ENCODE peak calls at places on chromosomes 5 and 9, in four cellular contexts. One of them, this sample, is unnamed.

GRCh38 chr9:138080979-138081378 is 203.4 kb downstream of the CACNA1B start:
- DNase-seq in right lobe of liver: no peak
- DNase-seq in HCT116: no peak
- DNase-seq in stomach: peak; percentile 18
- DNase-seq in this sample: no peak

GRCh38 chr5:57979671-57980070 is 480.2 kb downstream of the PLK2 start:
- DNase-seq in right lobe of liver: no peak
- DNase-seq in HCT116: no peak
- DNase-seq in stomach: no peak
- DNase-seq in this sample: no peak

GRCh38 chr9:134689320-134690181 is 47.9 kb downstream of the COL5A1 start:
- DNase-seq in right lobe of liver: peak; percentile 62
- DNase-seq in HCT116: peak; percentile 29
- DNase-seq in stomach: peak; percentile 56
- DNase-seq in this sample: peak; percentile 74

GRCh38 chr5:179130101-179130681 is 70.0 kb downstream of the ZNF354C start:
- DNase-seq in right lobe of liver: no peak
- DNase-seq in HCT116: no peak
- DNase-seq in stomach: no peak
- DNase-seq in this sample: no peak

GRCh38 chr9:134378901-134379338 is 52.7 kb downstream of the RXRA start:
- DNase-seq in right lobe of liver: peak; percentile 72
- DNase-seq in HCT116: peak; percentile 37
- DNase-seq in stomach: peak; percentile 78
- DNase-seq in this sample: peak; percentile 79

GRCh38 chr9:94861589-94862241 is 135.2 kb downstream of the AOPEP start:
- DNase-seq in right lobe of liver: no peak
- DNase-seq in HCT116: no peak
- DNase-seq in stomach: no peak
- DNase-seq in this sample: no peak

GRCh38 chr9:16515879-16516289 is 354.6 kb downstream of the BNC2 start:
- DNase-seq in right lobe of liver: no peak
- DNase-seq in HCT116: no peak
- DNase-seq in stomach: no peak
- DNase-seq in this sample: peak; percentile 26

GRCh38 chr9:98176391-98177259 is 15.8 kb downstream of the CORO2A start:
- DNase-seq in right lobe of liver: no peak
- DNase-seq in HCT116: no peak
- DNase-seq in stomach: no peak
- DNase-seq in this sample: no peak

GRCh38 chr5:87686975-87687374 is 274.2 kb upstream of the CCNH start:
- DNase-seq in right lobe of liver: no peak
- DNase-seq in HCT116: no peak
- DNase-seq in stomach: no peak
- DNase-seq in this sample: no peak

GRCh38 chr9:72473474-72474241 is 47.8 kb upstream of the TMC1 start:
- DNase-seq in right lobe of liver: no peak
- DNase-seq in HCT116: no peak
- DNase-seq in stomach: no peak
- DNase-seq in this sample: no peak

GRCh38 chr5:64612349-64612961 is 77.8 kb upstream of the SHISAL2B start:
- DNase-seq in right lobe of liver: no peak
- DNase-seq in HCT116: peak; percentile 48
- DNase-seq in stomach: peak; percentile 27
- DNase-seq in this sample: peak; percentile 67

GRCh38 chr5:5178121-5178520 is 38.0 kb downstream of the ADAMTS16 start:
- DNase-seq in right lobe of liver: no peak
- DNase-seq in HCT116: no peak
- DNase-seq in stomach: peak; percentile 59
- DNase-seq in this sample: no peak

GRCh38 chr9:4298255-4299005 is 1.4 kb downstream of the GLIS3 start:
- DNase-seq in right lobe of liver: peak; percentile 51
- DNase-seq in HCT116: no peak
- DNase-seq in stomach: peak; percentile 43
- DNase-seq in this sample: peak; percentile 74

GRCh38 chr9:13213337-13213736 is 66.2 kb downstream of the MPDZ start:
- DNase-seq in right lobe of liver: no peak
- DNase-seq in HCT116: no peak
- DNase-seq in stomach: no peak
- DNase-seq in this sample: no peak

GRCh38 chr5:140141241-140141640 is 15.5 kb downstream of the IGIP start:
- DNase-seq in right lobe of liver: no peak
- DNase-seq in HCT116: no peak
- DNase-seq in stomach: no peak
- DNase-seq in this sample: no peak

GRCh38 chr9:102479191-102479590 is 515.9 kb upstream of the CYLC2 start:
- DNase-seq in right lobe of liver: no peak
- DNase-seq in HCT116: no peak
- DNase-seq in stomach: no peak
- DNase-seq in this sample: no peak

GRCh38 chr9:31612336-31613030 is 772.0 kb upstream of the ACO1 start:
- DNase-seq in right lobe of liver: no peak
- DNase-seq in HCT116: no peak
- DNase-seq in stomach: no peak
- DNase-seq in this sample: no peak

GRCh38 chr9:90641868-90642558 is 611 bp downstream of the DIRAS2 start:
- DNase-seq in right lobe of liver: no peak
- DNase-seq in HCT116: no peak
- DNase-seq in stomach: no peak
- DNase-seq in this sample: no peak

GRCh38 chr5:179297026-179297425 is 48.2 kb downstream of the ADAMTS2 start:
- DNase-seq in right lobe of liver: peak; percentile 2
- DNase-seq in HCT116: no peak
- DNase-seq in stomach: no peak
- DNase-seq in this sample: no peak

GRCh38 chr5:6535594-6535993 is 86.9 kb downstream of the UBE2QL1 start:
- DNase-seq in right lobe of liver: no peak
- DNase-seq in HCT116: no peak
- DNase-seq in stomach: no peak
- DNase-seq in this sample: no peak

GRCh38 chr5:38640012-38640395 is 83.6 kb upstream of the LIFR start:
- DNase-seq in right lobe of liver: no peak
- DNase-seq in HCT116: no peak
- DNase-seq in stomach: no peak
- DNase-seq in this sample: no peak

GRCh38 chr9:128637656-128638055 is 19.0 kb downstream of the DYNC2I2 start:
- DNase-seq in right lobe of liver: no peak
- DNase-seq in HCT116: no peak
- DNase-seq in stomach: no peak
- DNase-seq in this sample: no peak

GRCh38 chr5:33701251-33701650 is 190.5 kb downstream of the ADAMTS12 start:
- DNase-seq in right lobe of liver: no peak
- DNase-seq in HCT116: no peak
- DNase-seq in stomach: no peak
- DNase-seq in this sample: no peak

GRCh38 chr5:12837592-12837991 is 933.3 kb upstream of the CTNND2 start:
- DNase-seq in right lobe of liver: no peak
- DNase-seq in HCT116: no peak
- DNase-seq in stomach: no peak
- DNase-seq in this sample: no peak

GRCh38 chr5:83433891-83434290 is 37.7 kb upstream of the VCAN start:
- DNase-seq in right lobe of liver: no peak
- DNase-seq in HCT116: no peak
- DNase-seq in stomach: no peak
- DNase-seq in this sample: no peak

GRCh38 chr5:53298841-53299240 is 181.6 kb upstream of the FST start:
- DNase-seq in right lobe of liver: no peak
- DNase-seq in HCT116: no peak
- DNase-seq in stomach: no peak
- DNase-seq in this sample: no peak

GRCh38 chr5:53303105-53303504 is 177.3 kb upstream of the FST start:
- DNase-seq in right lobe of liver: no peak
- DNase-seq in HCT116: no peak
- DNase-seq in stomach: no peak
- DNase-seq in this sample: no peak

DNA sequence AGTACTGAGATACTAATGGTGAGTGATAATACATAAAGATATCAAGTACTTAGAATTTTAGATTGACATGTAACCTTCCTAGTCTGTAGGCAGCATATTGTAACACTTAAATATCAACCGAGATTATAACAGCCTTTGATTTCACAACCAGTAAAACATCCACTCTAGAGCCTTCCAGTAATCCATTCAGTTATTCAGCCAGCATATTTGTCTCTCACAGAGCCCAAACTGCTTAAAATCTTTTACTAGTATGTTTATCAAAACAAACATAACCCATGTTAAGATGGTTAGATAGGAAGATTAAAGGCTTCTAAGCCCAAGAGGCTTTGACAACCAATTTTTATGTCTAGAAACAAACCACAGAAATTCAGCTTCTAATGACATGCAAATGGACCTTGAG is 177.9 kb upstream of the FST start:
- DNase-seq in right lobe of liver: no peak
- DNase-seq in HCT116: no peak
- DNase-seq in stomach: no peak
- DNase-seq in this sample: no peak
- H3K36me3 ChIP-seq in right lobe of liver: no peaks in the 10 kb centered on the region
- H3K36me3 ChIP-seq in HCT116: no peaks in the 10 kb centered on the region
- H3K36me3 ChIP-seq in stomach: no peaks in the 10 kb centered on the region
- H3K36me3 ChIP-seq in this sample: no peaks in the 10 kb centered on the region

DNA sequence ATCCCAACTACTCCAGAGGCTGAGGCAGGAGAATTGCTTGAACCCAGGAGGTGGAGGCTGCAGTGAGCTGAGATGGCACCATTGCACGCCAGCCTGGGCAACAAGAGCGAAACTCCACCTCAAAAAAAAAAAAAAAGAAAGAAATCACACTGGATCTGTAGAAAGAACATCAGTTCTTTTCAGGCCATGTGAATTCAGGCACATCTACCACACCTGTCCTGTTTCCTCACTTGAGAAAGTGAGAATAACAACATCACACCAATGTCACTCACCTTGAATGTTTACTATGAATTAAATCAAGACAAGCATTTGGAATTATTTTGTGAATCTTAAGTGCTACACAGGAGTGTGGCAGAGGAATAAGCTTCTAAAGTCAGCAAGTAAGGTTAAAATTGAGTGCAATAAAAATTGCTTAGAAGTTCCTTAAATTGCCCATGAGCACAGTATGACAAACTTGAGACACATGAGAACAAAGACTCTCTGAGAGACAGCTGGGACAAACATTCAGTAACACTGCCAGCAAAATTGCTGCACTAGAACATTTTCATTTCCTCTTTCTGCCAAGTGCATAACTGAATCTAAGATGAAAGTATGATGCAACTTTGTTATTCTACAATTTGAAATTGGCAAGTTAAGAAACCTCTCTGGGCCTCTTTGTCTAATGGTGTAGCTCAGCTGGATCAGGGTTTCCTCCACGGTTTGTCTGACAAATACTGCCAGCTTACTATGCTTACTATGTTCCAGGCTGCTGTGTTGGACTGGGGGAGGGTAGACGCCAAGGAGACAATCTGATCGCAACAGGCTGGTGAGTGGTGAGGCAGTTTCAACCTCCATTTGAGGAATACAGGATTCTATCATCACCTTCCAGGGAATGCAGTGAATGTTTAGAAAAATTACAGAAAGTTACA is 1.9 kb upstream of the RIC1 start:
- DNase-seq in right lobe of liver: no peak
- DNase-seq in HCT116: no peak
- DNase-seq in stomach: no peak
- DNase-seq in this sample: peak; percentile 69
- TF ChIP-seq POLR2A in right lobe of liver: peak; percentile 29
- TF ChIP-seq POLR2A in HCT116: no peak
- TF ChIP-seq POLR2A in stomach: no peak
- TF ChIP-seq POLR2A in this sample: no peak

DNA sequence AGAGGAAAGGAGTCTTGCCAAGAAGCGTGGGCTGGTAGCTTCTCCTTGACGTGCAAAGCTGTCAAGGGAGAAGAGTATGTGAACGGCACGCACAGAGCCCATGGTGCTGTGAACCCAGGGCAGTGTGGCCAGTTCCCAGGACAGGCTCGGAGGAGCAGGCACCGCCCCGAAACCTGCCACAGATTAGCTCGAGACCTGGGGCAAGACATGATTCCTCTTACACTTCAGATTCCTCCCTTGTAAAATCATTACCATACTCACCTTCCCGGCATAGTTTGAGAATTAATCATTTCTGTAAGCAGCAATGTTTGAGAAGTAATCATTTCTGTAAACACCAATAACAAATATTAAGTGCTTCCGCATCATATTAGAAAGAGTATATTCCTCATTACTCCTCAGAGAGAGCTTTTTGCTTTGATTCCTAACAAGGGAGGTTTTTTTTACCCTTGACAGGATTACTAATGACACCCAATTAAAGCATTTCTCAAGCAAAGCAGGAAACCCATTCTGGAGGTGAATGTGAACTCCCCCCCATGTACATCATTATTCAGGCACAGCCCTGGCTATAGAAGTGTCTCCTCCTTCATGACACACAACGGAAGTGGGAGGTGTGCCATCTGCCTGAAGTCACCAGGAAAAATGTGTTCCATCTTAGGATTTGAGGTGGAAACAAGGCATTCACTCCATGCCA is 19.8 kb downstream of the GOLM1 start:
- DNase-seq in right lobe of liver: no peak
- DNase-seq in HCT116: no peak
- DNase-seq in stomach: peak; percentile 53
- DNase-seq in this sample: no peak
- H3K4me1 ChIP-seq in right lobe of liver: no peaks in the 10 kb centered on the region
- H3K4me1 ChIP-seq in HCT116: peaks cover 12% of the 10 kb centered on the region
- H3K4me1 ChIP-seq in stomach: peaks cover 32% of the 10 kb centered on the region
- H3K4me1 ChIP-seq in this sample: no peaks in the 10 kb centered on the region

GRCh38 chr5:22663124-22663523 is 190.0 kb downstream of the CDH12 start:
- DNase-seq in right lobe of liver: no peak
- DNase-seq in HCT116: no peak
- DNase-seq in stomach: no peak
- DNase-seq in this sample: no peak
- H3K36me3 ChIP-seq in right lobe of liver: no peaks in the 10 kb centered on the region
- H3K36me3 ChIP-seq in HCT116: no peaks in the 10 kb centered on the region
- H3K36me3 ChIP-seq in stomach: no peaks in the 10 kb centered on the region
- H3K36me3 ChIP-seq in this sample: no peaks in the 10 kb centered on the region

DNA sequence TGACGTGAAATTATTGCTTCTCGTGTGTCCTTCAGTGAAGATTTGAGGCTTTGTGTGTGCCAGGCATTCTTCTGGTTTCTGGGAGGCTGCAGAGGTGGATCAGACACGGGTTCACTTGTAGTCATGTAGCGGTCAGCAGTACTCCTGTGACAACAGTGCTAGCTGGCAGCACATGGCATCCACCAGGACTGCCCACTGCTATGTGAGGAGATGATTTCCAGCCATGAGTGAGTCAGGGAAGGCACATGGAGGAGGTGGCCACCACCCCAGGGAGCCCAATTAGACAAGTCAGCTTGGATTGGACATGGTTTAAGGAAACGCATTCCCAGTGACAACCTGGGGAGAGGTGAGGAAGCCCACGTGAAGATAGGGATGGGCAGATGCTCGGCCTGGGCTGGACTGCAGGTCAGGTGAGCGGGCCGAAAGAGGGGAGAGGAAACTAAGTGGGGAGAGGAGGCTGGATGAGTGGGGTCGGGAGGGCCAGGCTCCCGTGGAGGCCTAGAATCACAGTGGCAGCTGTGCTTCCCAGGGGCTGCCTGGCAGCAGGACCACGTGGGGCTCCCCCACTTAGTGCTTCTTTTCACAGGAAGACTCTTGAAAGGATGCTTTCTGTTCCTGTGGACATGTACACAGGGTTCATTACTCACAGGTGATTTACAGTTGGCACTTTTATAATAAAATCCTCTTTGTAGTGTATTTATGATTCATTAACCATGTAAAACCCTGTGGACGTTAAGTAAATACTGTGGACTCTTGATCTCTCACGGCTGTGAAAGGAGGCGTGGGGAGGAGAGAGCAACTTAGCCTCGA is 80.0 kb upstream of the OTULINL start:
- DNase-seq in right lobe of liver: no peak
- DNase-seq in HCT116: no peak
- DNase-seq in stomach: no peak
- DNase-seq in this sample: no peak
- TF ChIP-seq POLR2A in right lobe of liver: no peak
- TF ChIP-seq POLR2A in HCT116: no peak
- TF ChIP-seq POLR2A in stomach: no peak
- TF ChIP-seq POLR2A in this sample: no peak

GRCh38 chr9:101212661-101213060 is 172.1 kb downstream of the BAAT start:
- DNase-seq in right lobe of liver: no peak
- DNase-seq in HCT116: no peak
- DNase-seq in stomach: no peak
- DNase-seq in this sample: no peak
- H3K4me1 ChIP-seq in right lobe of liver: no peaks in the 10 kb centered on the region
- H3K4me1 ChIP-seq in HCT116: no peaks in the 10 kb centered on the region
- H3K4me1 ChIP-seq in stomach: no peaks in the 10 kb centered on the region
- H3K4me1 ChIP-seq in this sample: no peaks in the 10 kb centered on the region

This sample was measured in testis.